ENCODE peak calls at places on chromosomes 3 and 15, in six cellular contexts. One of them, this sample, is unnamed.
A peak's percentile ranks its signal among the peaks of the same experiment; 100 is the strongest.

GRCh38 chr15:94844188-94844532 is 612.8 kb downstream of the MCTP2 start:
- DNase-seq in cardiac fibroblast: no peak
- DNase-seq in mucosa of descending colon: peak; percentile 19
- DNase-seq in adrenal gland: no peak
- DNase-seq in WERI-Rb-1: no peak
- DNase-seq in stomach: no peak
- DNase-seq in this sample: no peak

GRCh38 chr15:42384597-42384996 is 25.3 kb downstream of the CAPN3 start:
- DNase-seq in adrenal gland: no peak
- DNase-seq in stomach: no peak
- DNase-seq in WERI-Rb-1: no peak
- DNase-seq in cardiac fibroblast: peak; percentile 12
- DNase-seq in mucosa of descending colon: no peak
- DNase-seq in this sample: no peak

GRCh38 chr3:128895843-128896365 is 16.5 kb downstream of the ACAD9 start:
- DNase-seq in adrenal gland: no peak
- DNase-seq in WERI-Rb-1: no peak
- DNase-seq in cardiac fibroblast: no peak
- DNase-seq in mucosa of descending colon: no peak
- DNase-seq in stomach: no peak
- DNase-seq in this sample: no peak

GRCh38 chr3:139108253-139108969 is 63.7 kb upstream of the PRR23C start:
- DNase-seq in mucosa of descending colon: no peak
- DNase-seq in adrenal gland: no peak
- DNase-seq in cardiac fibroblast: no peak
- DNase-seq in stomach: no peak
- DNase-seq in WERI-Rb-1: no peak
- DNase-seq in this sample: no peak

GRCh38 chr3:171972965-171973364 is 66.4 kb upstream of the FNDC3B start:
- DNase-seq in adrenal gland: no peak
- DNase-seq in mucosa of descending colon: no peak
- DNase-seq in WERI-Rb-1: no peak
- DNase-seq in cardiac fibroblast: peak; percentile 73
- DNase-seq in stomach: no peak
- DNase-seq in this sample: no peak

GRCh38 chr15:62164500-62165028 is 521 bp downstream of the C2CD4B start:
- DNase-seq in stomach: no peak
- DNase-seq in adrenal gland: no peak
- DNase-seq in mucosa of descending colon: peak; percentile 16
- DNase-seq in WERI-Rb-1: peak; percentile 55
- DNase-seq in cardiac fibroblast: peak; percentile 32
- DNase-seq in this sample: no peak

GRCh38 chr3:162586591-162586990 is 1090.0 kb downstream of the OTOL1 start:
- DNase-seq in WERI-Rb-1: no peak
- DNase-seq in cardiac fibroblast: peak; percentile 1
- DNase-seq in mucosa of descending colon: no peak
- DNase-seq in adrenal gland: no peak
- DNase-seq in stomach: no peak
- DNase-seq in this sample: no peak

GRCh38 chr3:134918448-134918847 is 123.4 kb downstream of the EPHB1 start:
- DNase-seq in mucosa of descending colon: no peak
- DNase-seq in WERI-Rb-1: no peak
- DNase-seq in adrenal gland: no peak
- DNase-seq in stomach: no peak
- DNase-seq in cardiac fibroblast: no peak
- DNase-seq in this sample: no peak

GRCh38 chr3:98994128-98994762 is 92.8 kb upstream of the DCBLD2 start:
- DNase-seq in stomach: no peak
- DNase-seq in adrenal gland: no peak
- DNase-seq in cardiac fibroblast: peak; percentile 84
- DNase-seq in WERI-Rb-1: no peak
- DNase-seq in mucosa of descending colon: no peak
- DNase-seq in this sample: peak; percentile 48

GRCh38 chr3:154122912-154123559 is 1.8 kb downstream of the ARHGEF26 start:
- DNase-seq in mucosa of descending colon: no peak
- DNase-seq in stomach: no peak
- DNase-seq in cardiac fibroblast: peak; percentile 40
- DNase-seq in adrenal gland: no peak
- DNase-seq in WERI-Rb-1: no peak
- DNase-seq in this sample: no peak

GRCh38 chr15:78989701-78990248 is 44.9 kb upstream of the CTSH start:
- DNase-seq in stomach: no peak
- DNase-seq in mucosa of descending colon: no peak
- DNase-seq in adrenal gland: no peak
- DNase-seq in WERI-Rb-1: no peak
- DNase-seq in cardiac fibroblast: no peak
- DNase-seq in this sample: no peak

GRCh38 chr3:184361932-184362667 is 590 bp downstream of the POLR2H start:
- DNase-seq in cardiac fibroblast: peak; percentile 66
- DNase-seq in stomach: peak; percentile 66
- DNase-seq in WERI-Rb-1: no peak
- DNase-seq in adrenal gland: peak; percentile 78
- DNase-seq in mucosa of descending colon: peak; percentile 83
- DNase-seq in this sample: no peak

GRCh38 chr15:57363661-57364060 is 12.6 kb upstream of the CGNL1 start:
- DNase-seq in stomach: no peak
- DNase-seq in mucosa of descending colon: no peak
- DNase-seq in WERI-Rb-1: no peak
- DNase-seq in adrenal gland: no peak
- DNase-seq in cardiac fibroblast: no peak
- DNase-seq in this sample: no peak

GRCh38 chr3:153595186-153595815 is 433.3 kb downstream of the RAP2B start:
- DNase-seq in cardiac fibroblast: peak; percentile 69
- DNase-seq in stomach: no peak
- DNase-seq in mucosa of descending colon: peak; percentile 12
- DNase-seq in WERI-Rb-1: no peak
- DNase-seq in adrenal gland: no peak
- DNase-seq in this sample: peak; percentile 18

GRCh38 chr15:50304856-50305255 is 39.3 kb upstream of the HDC start:
- DNase-seq in mucosa of descending colon: no peak
- DNase-seq in adrenal gland: no peak
- DNase-seq in WERI-Rb-1: no peak
- DNase-seq in stomach: no peak
- DNase-seq in cardiac fibroblast: no peak
- DNase-seq in this sample: no peak

GRCh38 chr15:40055576-40056293 is 16.8 kb upstream of the SRP14 start:
- DNase-seq in adrenal gland: no peak
- DNase-seq in WERI-Rb-1: no peak
- DNase-seq in mucosa of descending colon: no peak
- DNase-seq in cardiac fibroblast: no peak
- DNase-seq in stomach: peak; percentile 93
- DNase-seq in this sample: no peak

GRCh38 chr3:131053021-131053420 is 26.3 kb downstream of the NEK11 start:
- DNase-seq in WERI-Rb-1: no peak
- DNase-seq in mucosa of descending colon: no peak
- DNase-seq in stomach: no peak
- DNase-seq in cardiac fibroblast: peak; percentile 54
- DNase-seq in adrenal gland: no peak
- DNase-seq in this sample: no peak

GRCh38 chr15:47950447-47950846 is 170.3 kb upstream of the SLC24A5 start:
- DNase-seq in cardiac fibroblast: no peak
- DNase-seq in WERI-Rb-1: no peak
- DNase-seq in adrenal gland: no peak
- DNase-seq in mucosa of descending colon: no peak
- DNase-seq in stomach: no peak
- DNase-seq in this sample: no peak

GRCh38 chr3:131840151-131840797 is 194.5 kb downstream of the CPNE4 start:
- DNase-seq in WERI-Rb-1: no peak
- DNase-seq in cardiac fibroblast: no peak
- DNase-seq in adrenal gland: no peak
- DNase-seq in stomach: no peak
- DNase-seq in mucosa of descending colon: no peak
- DNase-seq in this sample: no peak

DNA sequence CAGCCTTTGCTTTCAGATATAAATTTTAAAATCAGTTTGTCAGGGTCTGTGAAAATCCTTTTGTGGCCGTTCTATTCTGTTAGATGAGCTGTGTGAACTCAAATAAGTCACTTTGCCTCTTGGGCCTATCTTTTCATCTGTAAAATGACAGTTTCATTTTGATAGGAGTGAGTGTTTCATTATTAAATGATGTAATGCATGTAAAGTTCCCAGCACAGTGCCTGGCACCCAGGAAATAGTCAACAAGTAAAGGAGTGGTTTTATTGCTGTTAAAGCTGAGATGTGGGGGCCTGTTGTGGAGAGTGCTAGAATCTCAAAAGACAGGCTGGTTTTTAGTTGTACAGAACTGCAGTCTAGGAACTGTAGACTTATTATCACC is 394.5 kb upstream of the CFAP20DC start:
- DNase-seq in WERI-Rb-1: no peak
- DNase-seq in cardiac fibroblast: no peak
- DNase-seq in adrenal gland: no peak
- DNase-seq in mucosa of descending colon: no peak
- DNase-seq in stomach: no peak
- DNase-seq in this sample: no peak
- H3K4me3 ChIP-seq in WERI-Rb-1: no peak overlapping the region
- H3K4me3 ChIP-seq in cardiac fibroblast: no peak overlapping the region
- H3K4me3 ChIP-seq in adrenal gland: no peak overlapping the region
- H3K4me3 ChIP-seq in mucosa of descending colon: no peak overlapping the region
- H3K4me3 ChIP-seq in stomach: no peak overlapping the region
- H3K4me3 ChIP-seq in this sample: no peak overlapping the region

GRCh38 chr3:12313519-12313918 is 24.6 kb downstream of the PPARG start:
- DNase-seq in mucosa of descending colon: no peak
- DNase-seq in WERI-Rb-1: no peak
- DNase-seq in adrenal gland: no peak
- DNase-seq in stomach: no peak
- DNase-seq in cardiac fibroblast: no peak
- DNase-seq in this sample: no peak
- TF ChIP-seq CTCF in mucosa of descending colon: no peak
- TF ChIP-seq CTCF in WERI-Rb-1: no peak
- TF ChIP-seq CTCF in adrenal gland: no peak
- TF ChIP-seq CTCF in stomach: no peak
- TF ChIP-seq CTCF in cardiac fibroblast: peak; percentile 11
- TF ChIP-seq CTCF in this sample: no peak

GRCh38 chr3:13416002-13416793 is 3.9 kb downstream of the NUP210 start:
- DNase-seq in stomach: no peak
- DNase-seq in mucosa of descending colon: no peak
- DNase-seq in adrenal gland: no peak
- DNase-seq in cardiac fibroblast: no peak
- DNase-seq in WERI-Rb-1: no peak
- DNase-seq in this sample: no peak

GRCh38 chr3:13419356-13420050 is 619 bp downstream of the NUP210 start:
- DNase-seq in cardiac fibroblast: no peak
- DNase-seq in mucosa of descending colon: peak; percentile 48
- DNase-seq in WERI-Rb-1: peak; percentile 51
- DNase-seq in adrenal gland: peak; percentile 45
- DNase-seq in stomach: peak; percentile 48
- DNase-seq in this sample: no peak

GRCh38 chr3:13411186-13411860 is 8.8 kb downstream of the NUP210 start:
- DNase-seq in WERI-Rb-1: no peak
- DNase-seq in stomach: no peak
- DNase-seq in adrenal gland: no peak
- DNase-seq in cardiac fibroblast: no peak
- DNase-seq in mucosa of descending colon: no peak
- DNase-seq in this sample: no peak

GRCh38 chr3:13414040-13414729 is 5.9 kb downstream of the NUP210 start:
- DNase-seq in adrenal gland: no peak
- DNase-seq in cardiac fibroblast: no peak
- DNase-seq in mucosa of descending colon: peak; percentile 53
- DNase-seq in WERI-Rb-1: no peak
- DNase-seq in stomach: peak; percentile 56
- DNase-seq in this sample: no peak

DNA sequence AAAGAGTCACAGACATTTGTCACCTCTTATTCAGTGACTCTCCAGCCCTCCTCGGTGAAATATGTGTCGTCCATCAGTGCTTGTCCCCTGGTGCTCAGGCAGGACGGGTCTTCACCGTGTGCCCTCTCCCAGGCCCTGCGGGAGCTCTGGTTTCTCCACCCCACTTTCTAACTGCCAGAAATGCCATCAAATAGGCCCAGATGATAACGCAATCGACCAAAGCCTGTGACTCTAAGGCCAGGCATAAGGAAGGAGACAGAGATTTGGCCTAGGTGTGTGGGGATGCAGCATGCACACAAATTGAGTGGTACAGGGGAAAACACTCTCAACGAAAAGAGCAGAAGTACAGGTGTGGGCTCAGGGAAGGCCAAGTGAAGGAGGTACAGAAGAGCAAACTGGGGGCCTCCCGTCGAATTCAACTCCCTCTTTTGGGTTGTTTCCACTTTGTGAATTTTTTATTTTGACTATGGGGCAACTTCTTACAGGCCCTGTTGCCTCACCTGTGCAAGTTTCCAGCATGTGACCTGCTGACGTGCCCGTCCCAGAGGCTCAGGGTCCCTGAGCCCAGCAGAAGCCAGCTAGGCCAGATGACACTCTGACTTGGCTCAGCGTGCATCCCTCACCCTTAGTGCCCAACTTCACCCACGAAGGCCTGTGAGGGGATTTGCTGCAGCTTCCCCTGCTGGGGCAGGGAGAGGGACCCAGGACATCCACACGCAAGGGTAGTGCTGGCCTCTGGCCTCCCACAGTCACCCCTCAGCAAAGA is 4.7 kb downstream of the NUP210 start:
- DNase-seq in cardiac fibroblast: no peak
- DNase-seq in mucosa of descending colon: no peak
- DNase-seq in WERI-Rb-1: no peak
- DNase-seq in stomach: no peak
- DNase-seq in adrenal gland: no peak
- DNase-seq in this sample: no peak
- H3K4me3 ChIP-seq in cardiac fibroblast: no peak overlapping the region
- H3K4me3 ChIP-seq in mucosa of descending colon: no peak overlapping the region
- H3K4me3 ChIP-seq in WERI-Rb-1: no peak overlapping the region
- H3K4me3 ChIP-seq in stomach: no peak overlapping the region
- H3K4me3 ChIP-seq in adrenal gland: no peak overlapping the region
- H3K4me3 ChIP-seq in this sample: no peak overlapping the region

DNA sequence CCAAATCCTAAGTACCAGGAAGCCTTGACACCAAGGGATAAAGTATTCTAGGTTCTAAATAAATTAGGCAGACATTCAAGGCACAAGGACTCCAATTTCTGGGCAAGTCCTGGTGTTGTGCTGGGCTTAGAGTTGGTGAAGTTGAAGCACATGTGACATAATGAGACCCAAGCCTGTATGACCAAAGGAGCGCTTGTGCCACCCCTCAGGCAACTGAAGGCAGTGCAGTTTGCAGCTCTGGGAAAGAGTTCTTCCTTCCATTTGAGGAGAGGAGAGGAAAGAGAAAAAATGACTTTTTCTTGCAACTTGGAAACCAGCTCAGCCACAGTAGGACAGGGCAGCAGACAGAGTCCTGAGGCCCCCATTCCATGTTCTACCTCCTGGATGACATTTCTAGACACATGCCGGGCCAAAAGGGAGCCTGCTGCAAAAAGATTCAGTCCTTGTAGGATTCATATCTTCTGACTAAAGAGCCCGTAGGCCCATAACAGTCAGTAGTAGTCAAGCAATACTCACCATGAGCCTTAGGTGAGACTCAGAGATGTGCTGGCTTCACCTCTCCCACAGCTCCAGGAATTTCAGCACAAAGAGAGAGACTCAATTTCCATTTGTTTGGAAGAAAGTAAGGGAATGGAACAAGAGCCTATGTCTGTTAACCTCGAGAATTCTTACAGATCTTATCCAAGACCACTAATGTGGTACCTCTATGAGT is 588.8 kb upstream of the BCHE start:
- DNase-seq in adrenal gland: no peak
- DNase-seq in mucosa of descending colon: peak; percentile 5
- DNase-seq in cardiac fibroblast: no peak
- DNase-seq in WERI-Rb-1: no peak
- DNase-seq in stomach: no peak
- DNase-seq in this sample: no peak
- TF ChIP-seq CTCF in adrenal gland: no peak
- TF ChIP-seq CTCF in mucosa of descending colon: no peak
- TF ChIP-seq CTCF in cardiac fibroblast: no peak
- TF ChIP-seq CTCF in WERI-Rb-1: peak; percentile 5
- TF ChIP-seq CTCF in stomach: no peak
- TF ChIP-seq CTCF in this sample: no peak